ENCODE peak calls at places on chromosomes 6 and 20, in ten cellular contexts. B is HFFc6; T is CD8-positive, alpha-beta memory T cell; C is NB4; W is stimulated activated naive CD8-positive, alpha-beta T cell treated with anti-CD3 and anti-CD28 coated beads, Interleukin-15, amount 100 ng/mL, for 72 hours; H is substantia nigra; L is activated T-helper 9 cell treated with anti-CD3 and anti-CD28 coated beads, Interleukin-2, amount 50 U/mL, for 16 hours; X is activated naive CD4-positive, alpha-beta T cell treated with anti-CD3 and anti-CD28 coated beads for 36 hours; Y is anterior cingulate cortex; Q is ACHN. A is an unnamed sample.

GRCh38 chr6:137297887-137298286 is 78.7 kb upstream of the IFNGR1 start:
- DNase-seq in B (no peak), T (no peak), C (peak; percentile 19), W (no peak), H (no peak), L (no peak), X (no peak), Y (no peak), Q (no peak), A (no peak)

GRCh38 chr6:134667106-134667505 is 282.8 kb downstream of the ALDH8A1 start:
- DNase-seq in B (no peak), T (no peak), C (no peak), W (no peak), H (no peak), L (no peak), X (no peak), Y (no peak), Q (no peak), A (no peak)

GRCh38 chr6:31734247-31734702 is 2.1 kb downstream of the CLIC1 start:
- DNase-seq in B (no peak), T (no peak), C (no peak), W (no peak), H (no peak), L (no peak), X (no peak), Y (no peak), Q (no peak), A (no peak)

GRCh38 chr20:34850969-34851368 is 21.7 kb downstream of the GGT7 start:
- DNase-seq in B (no peak), T (no peak), C (no peak), W (no peak), H (no peak), L (no peak), X (no peak), Y (no peak), Q (no peak), A (no peak)

GRCh38 chr6:110902091-110902490 is 27.5 kb downstream of the AMD1 start:
- DNase-seq in B (no peak), T (no peak), C (no peak), W (no peak), H (no peak), L (no peak), X (no peak), Y (no peak), Q (no peak), A (no peak)

GRCh38 chr6:34350100-34350936 is 42.2 kb downstream of the NUDT3 start:
- DNase-seq in B (no peak), T (no peak), C (peak; percentile 18), W (no peak), H (no peak), L (no peak), X (no peak), Y (no peak), Q (no peak), A (peak; percentile 51)

GRCh38 chr6:73901311-73901710 is 205.3 kb downstream of the CD109 start:
- DNase-seq in B (no peak), T (no peak), C (no peak), W (no peak), H (no peak), L (no peak), X (no peak), Y (no peak), Q (no peak), A (no peak)

GRCh38 chr6:111985202-111985731 is 68.6 kb upstream of the CCN6 start:
- DNase-seq in B (peak; percentile 93), T (peak; percentile 41), C (no peak), W (no peak), H (no peak), L (no peak), X (peak; percentile 76), Y (no peak), Q (peak; percentile 2), A (peak; percentile 62)

GRCh38 chr6:126181173-126181741 is 158.7 kb upstream of the CENPW start:
- DNase-seq in B (no peak), T (no peak), C (no peak), W (no peak), H (no peak), L (no peak), X (no peak), Y (no peak), Q (no peak), A (no peak)

GRCh38 chr20:23335521-23335920 is 15.1 kb upstream of the NXT1 start:
- DNase-seq in B (no peak), T (no peak), C (no peak), W (no peak), H (no peak), L (no peak), X (no peak), Y (no peak), Q (no peak), A (no peak)

GRCh38 chr20:22577515-22578220 is 6.7 kb downstream of the FOXA2 start:
- DNase-seq in B (no peak), T (no peak), C (no peak), W (no peak), H (no peak), L (no peak), X (no peak), Y (no peak), Q (no peak), A (no peak)

GRCh38 chr6:136843210-136843609 is 20.8 kb downstream of the PEX7 start:
- DNase-seq in B (no peak), T (no peak), C (no peak), W (no peak), H (no peak), L (no peak), X (no peak), Y (no peak), Q (no peak), A (no peak)

GRCh38 chr6:117272032-117272866 is 6.9 kb downstream of the VGLL2 start:
- DNase-seq in B (no peak), T (no peak), C (no peak), W (no peak), H (no peak), L (no peak), X (no peak), Y (no peak), Q (no peak), A (no peak)

GRCh38 chr6:752438-752837 is 59.5 kb upstream of the EXOC2 start:
- DNase-seq in B (no peak), T (no peak), C (no peak), W (no peak), H (no peak), L (no peak), X (no peak), Y (no peak), Q (no peak), A (no peak)

GRCh38 chr6:48825501-48826317 is 637.3 kb downstream of the MMUT start:
- DNase-seq in B (peak; percentile 6), T (no peak), C (no peak), W (no peak), H (no peak), L (no peak), X (no peak), Y (no peak), Q (peak; percentile 7), A (peak; percentile 41)

GRCh38 chr20:5364997-5365597 is 48.3 kb upstream of the PROKR2 start:
- DNase-seq in B (peak; percentile 3), T (no peak), C (peak; percentile 25), W (no peak), H (no peak), L (no peak), X (no peak), Y (no peak), Q (peak; percentile 24), A (peak; percentile 58)

GRCh38 chr20:13028673-13029072 is 19.9 kb downstream of the SPTLC3 start:
- DNase-seq in B (no peak), T (no peak), C (no peak), W (no peak), H (no peak), L (no peak), X (no peak), Y (no peak), Q (no peak), A (no peak)

GRCh38 chr6:12009904-12010634 is 2.0 kb upstream of the HIVEP1 start:
- DNase-seq in B (no peak), T (no peak), C (no peak), W (no peak), H (no peak), L (no peak), X (no peak), Y (no peak), Q (no peak), A (peak; percentile 55)

GRCh38 chr20:33566781-33567603 is 77.1 kb downstream of the CBFA2T2 start:
- DNase-seq in B (no peak), T (no peak), C (no peak), W (no peak), H (no peak), L (no peak), X (no peak), Y (no peak), Q (no peak), A (no peak)

GRCh38 chr20:4052139-4052480 is 36.8 kb upstream of the RNF24 start:
- DNase-seq in B (no peak), T (no peak), C (no peak), W (no peak), H (no peak), L (no peak), X (no peak), Y (no peak), Q (no peak), A (no peak)

GRCh38 chr20:51622004-51622874 is 79.7 kb upstream of the NFATC2 start:
- DNase-seq in B (peak; percentile 28), T (no peak), C (no peak), W (no peak), H (no peak), L (no peak), X (no peak), Y (no peak), Q (no peak), A (no peak)

GRCh38 chr6:144150673-144151009 is 324 bp downstream of the STX11 start:
- DNase-seq in B (no peak), T (peak; percentile 49), C (peak; percentile 55), W (peak; percentile 39), H (no peak), L (peak; percentile 35), X (peak; percentile 47), Y (no peak), Q (peak; percentile 48), A (peak; percentile 33)

GRCh38 chr20:63772781-63773520 is 33.4 kb downstream of the SLC2A4RG start:
- DNase-seq in B (no peak), T (no peak), C (peak; percentile 86), W (no peak), H (no peak), L (no peak), X (no peak), Y (no peak), Q (no peak), A (peak; percentile 41)

GRCh38 chr6:149906405-149906804 is 8.5 kb upstream of the RAET1E start:
- DNase-seq in B (no peak), T (no peak), C (no peak), W (no peak), H (no peak), L (no peak), X (no peak), Y (no peak), Q (no peak), A (no peak)

GRCh38 chr6:140043762-140044378 is 669.4 kb upstream of the CITED2 start:
- DNase-seq in B (peak; percentile 72), T (no peak), C (peak; percentile 73), W (no peak), H (no peak), L (no peak), X (no peak), Y (no peak), Q (peak; percentile 27), A (peak; percentile 72)

GRCh38 chr20:36856196-36856595 is 19.7 kb upstream of the TLDC2 start:
- DNase-seq in B (peak; percentile 73), T (no peak), C (no peak), W (no peak), H (no peak), L (no peak), X (no peak), Y (no peak), Q (no peak), A (no peak)

GRCh38 chr6:154261688-154262397 is 94.8 kb downstream of the IPCEF1 start:
- DNase-seq in B (no peak), T (no peak), C (no peak), W (no peak), H (no peak), L (no peak), X (no peak), Y (no peak), Q (no peak), A (no peak)

GRCh38 chr6:35377002-35377401 is 34.6 kb downstream of the PPARD start:
- DNase-seq in B (no peak), T (no peak), C (no peak), W (no peak), H (no peak), L (no peak), X (no peak), Y (no peak), Q (no peak), A (no peak)

A was measured in fibroblast of villous mesenchyme.